ENCODE peak calls at places on chromosomes 6 and 20, in seven cellular contexts. X, V, S, Q, K, F and M are unnamed samples.

GRCh38 chr20:5181492-5181891 is 54.7 kb downstream of the CDS2 start:
- DNase-seq in X (no peak), F (no peak), K (no peak), Q (no peak), V (no peak), S (no peak), M (no peak)

GRCh38 chr20:17939622-17940446 is 28.8 kb downstream of the SNX5 start:
- DNase-seq in F (no peak), Q (no peak), V (no peak), S (no peak), X (no peak), K (no peak), M (no peak)

GRCh38 chr6:70684794-70685493 is 17.3 kb downstream of the SMAP1 start:
- DNase-seq in K (no peak), X (no peak), F (no peak), S (no peak), Q (no peak), V (no peak), M (no peak)

GRCh38 chr6:154367839-154368695 is 11.5 kb upstream of the IPCEF1 start:
- DNase-seq in X (no peak), S (no peak), K (no peak), V (no peak), Q (no peak), F (no peak), M (no peak)

GRCh38 chr6:99330159-99330558 is 19.3 kb downstream of the FAXC start:
- DNase-seq in F (peak; percentile 29), Q (peak; percentile 36), K (peak; percentile 30), S (peak; percentile 14), V (peak; percentile 60), X (peak; percentile 28), M (peak; percentile 78)

GRCh38 chr6:86937219-86938079 is at the start of gene HTR1E:
- DNase-seq in V (no peak), K (no peak), S (no peak), Q (no peak), X (no peak), F (peak; percentile 30), M (peak; percentile 70)

GRCh38 chr20:15632680-15633079 is 940.6 kb downstream of the KIF16B start:
- DNase-seq in V (no peak), S (no peak), F (no peak), Q (no peak), X (no peak), K (no peak), M (no peak)

GRCh38 chr20:9147553-9148024 is 78.7 kb downstream of the PLCB4 start:
- DNase-seq in K (no peak), X (no peak), F (no peak), V (no peak), S (no peak), Q (no peak), M (no peak)

GRCh38 chr6:169312658-169313346 is 59.2 kb upstream of the THBS2 start:
- DNase-seq in S (no peak), Q (no peak), F (peak; percentile 44), V (no peak), X (no peak), K (no peak), M (no peak)

GRCh38 chr6:122778961-122779671 is 400 bp upstream of the FABP7 start:
- DNase-seq in X (no peak), F (no peak), V (no peak), Q (no peak), S (no peak), K (no peak), M (no peak)

GRCh38 chr6:98463038-98463437 is 371.3 kb upstream of the POU3F2 start:
- DNase-seq in X (no peak), F (no peak), S (no peak), V (no peak), Q (no peak), K (no peak), M (no peak)

GRCh38 chr6:141169419-141169818 is 963.3 kb upstream of the GJE1 start:
- DNase-seq in Q (no peak), V (no peak), K (no peak), S (no peak), X (no peak), F (no peak), M (no peak)